ENCODE peak calls at places on chromosomes 11 and 22, in four cellular contexts. One of them, this sample, is unnamed.

GRCh38 chr11:13140873-13141655 is 131.9 kb downstream of the RASSF10 start:
- DNase-seq in MM.1S: no peak
- DNase-seq in neural progenitor cell: no peak
- DNase-seq in PC-3: peak
- DNase-seq in this sample: no peak

GRCh38 chr11:99589771-99590170 is 569.0 kb downstream of the CNTN5 start:
- DNase-seq in MM.1S: no peak
- DNase-seq in neural progenitor cell: no peak
- DNase-seq in PC-3: peak
- DNase-seq in this sample: no peak

GRCh38 chr11:128262463-128263345 is 324.7 kb downstream of the ETS1 start:
- DNase-seq in PC-3: no peak
- DNase-seq in neural progenitor cell: no peak
- DNase-seq in MM.1S: no peak
- DNase-seq in this sample: no peak

GRCh38 chr11:27933992-27934829 is 173.7 kb downstream of the KIF18A start:
- DNase-seq in neural progenitor cell: no peak
- DNase-seq in MM.1S: no peak
- DNase-seq in PC-3: peak
- DNase-seq in this sample: peak

GRCh38 chr11:44269369-44270351 is 40.3 kb downstream of the ALX4 start:
- DNase-seq in MM.1S: no peak
- DNase-seq in PC-3: no peak
- DNase-seq in neural progenitor cell: no peak
- DNase-seq in this sample: no peak

GRCh38 chr11:57641426-57641825 is 8.3 kb downstream of the YPEL4 start:
- DNase-seq in MM.1S: peak
- DNase-seq in PC-3: peak
- DNase-seq in neural progenitor cell: peak
- DNase-seq in this sample: peak

GRCh38 chr11:47503227-47503626 is 49.7 kb downstream of the CELF1 start:
- DNase-seq in neural progenitor cell: no peak
- DNase-seq in PC-3: no peak
- DNase-seq in MM.1S: no peak
- DNase-seq in this sample: no peak

GRCh38 chr11:120306519-120307242 is 18.4 kb upstream of the TLCD5 start:
- DNase-seq in MM.1S: no peak
- DNase-seq in neural progenitor cell: peak
- DNase-seq in PC-3: peak
- DNase-seq in this sample: peak

GRCh38 chr22:30127749-30128166 is 47.5 kb downstream of the HORMAD2 start:
- DNase-seq in MM.1S: no peak
- DNase-seq in neural progenitor cell: no peak
- DNase-seq in PC-3: no peak
- DNase-seq in this sample: no peak

GRCh38 chr11:63505857-63506528 is at the start of gene LGALS12:
- DNase-seq in MM.1S: no peak
- DNase-seq in PC-3: no peak
- DNase-seq in neural progenitor cell: no peak
- DNase-seq in this sample: peak

GRCh38 chr11:19392321-19392720 is 151.6 kb upstream of the E2F8 start:
- DNase-seq in MM.1S: no peak
- DNase-seq in neural progenitor cell: no peak
- DNase-seq in PC-3: no peak
- DNase-seq in this sample: no peak

GRCh38 chr11:14413307-14414072 is 54.5 kb upstream of the RRAS2 start:
- DNase-seq in neural progenitor cell: peak
- DNase-seq in PC-3: peak
- DNase-seq in MM.1S: no peak
- DNase-seq in this sample: peak

GRCh38 chr11:117875397-117876048 is 935 bp downstream of the FXYD6 start:
- DNase-seq in PC-3: no peak
- DNase-seq in MM.1S: no peak
- DNase-seq in neural progenitor cell: peak
- DNase-seq in this sample: peak

GRCh38 chr11:1262172-1263006 is 39.5 kb downstream of the MUC5B start:
- DNase-seq in PC-3: peak
- DNase-seq in neural progenitor cell: peak
- DNase-seq in MM.1S: peak
- DNase-seq in this sample: peak

GRCh38 chr11:67248653-67249052 is 17.6 kb upstream of the GRK2 start:
- DNase-seq in MM.1S: no peak
- DNase-seq in PC-3: peak
- DNase-seq in neural progenitor cell: no peak
- DNase-seq in this sample: no peak

GRCh38 chr11:81496566-81496965 is 1237.1 kb downstream of the FAM181B start:
- DNase-seq in PC-3: no peak
- DNase-seq in MM.1S: no peak
- DNase-seq in neural progenitor cell: peak
- DNase-seq in this sample: no peak

GRCh38 chr11:27902981-27903624 is 202.8 kb upstream of the BDNF start:
- DNase-seq in PC-3: peak
- DNase-seq in neural progenitor cell: no peak
- DNase-seq in MM.1S: no peak
- DNase-seq in this sample: no peak

GRCh38 chr22:50469377-50470305 is 5.2 kb downstream of the SBF1 start:
- DNase-seq in PC-3: peak
- DNase-seq in neural progenitor cell: no peak
- DNase-seq in MM.1S: peak
- DNase-seq in this sample: peak

GRCh38 chr11:76086713-76087635 is 119.3 kb downstream of the WNT11 start:
- DNase-seq in PC-3: no peak
- DNase-seq in neural progenitor cell: no peak
- DNase-seq in MM.1S: no peak
- DNase-seq in this sample: no peak

GRCh38 chr11:122334546-122335375 is 218.7 kb upstream of the BLID start:
- DNase-seq in MM.1S: no peak
- DNase-seq in PC-3: no peak
- DNase-seq in neural progenitor cell: no peak
- DNase-seq in this sample: no peak

GRCh38 chr11:121841487-121842167 is 274.4 kb downstream of the BLID start:
- DNase-seq in MM.1S: no peak
- DNase-seq in PC-3: peak
- DNase-seq in neural progenitor cell: peak
- DNase-seq in this sample: peak

GRCh38 chr11:58465690-58466089 is 23.7 kb upstream of the OR5B12 start:
- DNase-seq in PC-3: peak
- DNase-seq in MM.1S: no peak
- DNase-seq in neural progenitor cell: no peak
- DNase-seq in this sample: no peak

GRCh38 chr11:129323896-129324522 is 51.6 kb upstream of the BARX2 start:
- DNase-seq in MM.1S: no peak
- DNase-seq in neural progenitor cell: no peak
- DNase-seq in PC-3: no peak
- DNase-seq in this sample: no peak

GRCh38 chr11:74723511-74723910 is 7.7 kb downstream of the CHRDL2 start:
- DNase-seq in PC-3: no peak
- DNase-seq in MM.1S: no peak
- DNase-seq in neural progenitor cell: no peak
- DNase-seq in this sample: no peak

GRCh38 chr22:33110562-33111163 is 52.5 kb upstream of the SYN3 start:
- DNase-seq in neural progenitor cell: no peak
- DNase-seq in MM.1S: no peak
- DNase-seq in PC-3: peak
- DNase-seq in this sample: no peak

GRCh38 chr11:64613648-64614047 is 22.6 kb downstream of the SLC22A12 start:
- DNase-seq in neural progenitor cell: no peak
- DNase-seq in MM.1S: no peak
- DNase-seq in PC-3: no peak
- DNase-seq in this sample: no peak

GRCh38 chr22:36798671-36799066 is 18.2 kb downstream of the PVALB start:
- DNase-seq in neural progenitor cell: no peak
- DNase-seq in PC-3: no peak
- DNase-seq in MM.1S: no peak
- DNase-seq in this sample: no peak

GRCh38 chr11:118911880-118912741 is 13.6 kb downstream of the BCL9L start:
- DNase-seq in PC-3: peak
- DNase-seq in MM.1S: no peak
- DNase-seq in neural progenitor cell: peak
- DNase-seq in this sample: peak

GRCh38 chr22:23212061-23213030 is 32.0 kb downstream of the BCR start:
- DNase-seq in neural progenitor cell: no peak
- DNase-seq in MM.1S: no peak
- DNase-seq in PC-3: no peak
- DNase-seq in this sample: no peak

GRCh38 chr11:78384231-78384630 is 33.4 kb downstream of the GAB2 start:
- DNase-seq in MM.1S: no peak
- DNase-seq in neural progenitor cell: no peak
- DNase-seq in PC-3: no peak
- DNase-seq in this sample: no peak

GRCh38 chr11:10931761-10932700 is 74.2 kb upstream of the ZBED5 start:
- DNase-seq in MM.1S: no peak
- DNase-seq in PC-3: peak
- DNase-seq in neural progenitor cell: peak
- DNase-seq in this sample: peak

GRCh38 chr11:35145249-35145648 is 6.3 kb downstream of the CD44 start:
- DNase-seq in PC-3: peak
- DNase-seq in neural progenitor cell: no peak
- DNase-seq in MM.1S: peak
- DNase-seq in this sample: no peak

GRCh38 chr11:11381471-11382100 is 28.5 kb upstream of the CSNK2A3 start:
- DNase-seq in neural progenitor cell: no peak
- DNase-seq in PC-3: no peak
- DNase-seq in MM.1S: no peak
- DNase-seq in this sample: no peak

GRCh38 chr11:101127699-101128570 is 1.7 kb downstream of the PGR start:
- DNase-seq in MM.1S: no peak
- DNase-seq in PC-3: no peak
- DNase-seq in neural progenitor cell: peak
- DNase-seq in this sample: peak
- TF ChIP-seq EZH2 in MM.1S: no peak
- TF ChIP-seq EZH2 in PC-3: no peak
- TF ChIP-seq EZH2 in neural progenitor cell: peak
- TF ChIP-seq EZH2 in this sample: peak

DNA sequence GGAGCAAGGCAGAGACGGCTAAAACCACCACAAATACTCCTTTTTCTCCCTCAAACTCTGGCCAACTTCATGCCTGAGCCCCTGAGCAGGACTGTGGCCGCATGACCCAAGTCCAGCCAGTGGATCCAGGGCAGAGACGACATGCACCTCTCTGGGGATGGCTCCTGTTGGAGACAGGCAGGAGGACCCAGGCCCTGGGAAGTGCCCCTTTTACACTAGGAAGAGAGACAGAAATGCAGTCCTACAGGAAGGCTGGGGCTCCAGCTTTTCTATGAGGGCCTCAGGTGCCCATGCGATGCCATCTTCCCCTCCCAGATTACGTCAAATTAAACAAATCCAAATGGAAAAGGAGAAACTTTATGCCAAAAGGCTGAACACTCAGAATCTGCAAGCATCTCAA is 498.0 kb downstream of the BRD1 start:
- DNase-seq in MM.1S: no peak
- DNase-seq in neural progenitor cell: no peak
- DNase-seq in PC-3: no peak
- DNase-seq in this sample: no peak
- TF ChIP-seq EZH2 in MM.1S: no peak
- TF ChIP-seq EZH2 in neural progenitor cell: no peak
- TF ChIP-seq EZH2 in PC-3: no peak
- TF ChIP-seq EZH2 in this sample: no peak

GRCh38 chr22:27405672-27406388 is 395.7 kb downstream of the MN1 start:
- DNase-seq in PC-3: peak
- DNase-seq in MM.1S: peak
- DNase-seq in neural progenitor cell: peak
- DNase-seq in this sample: peak
- TF ChIP-seq EZH2 in PC-3: no peak
- TF ChIP-seq EZH2 in MM.1S: no peak
- TF ChIP-seq EZH2 in neural progenitor cell: no peak
- TF ChIP-seq EZH2 in this sample: no peak

GRCh38 chr22:43862074-43862881 is at the start of gene SULT4A1:
- DNase-seq in MM.1S: no peak
- DNase-seq in PC-3: no peak
- DNase-seq in neural progenitor cell: peak
- DNase-seq in this sample: peak
- TF ChIP-seq EZH2 in MM.1S: no peak
- TF ChIP-seq EZH2 in PC-3: no peak
- TF ChIP-seq EZH2 in neural progenitor cell: no peak
- TF ChIP-seq EZH2 in this sample: no peak

GRCh38 chr22:27799334-27800249 is 2.0 kb downstream of the MN1 start:
- DNase-seq in PC-3: peak
- DNase-seq in MM.1S: no peak
- DNase-seq in neural progenitor cell: peak
- DNase-seq in this sample: no peak

GRCh38 chr22:27800250-27801131 is 1.1 kb downstream of the MN1 start:
- DNase-seq in MM.1S: no peak
- DNase-seq in neural progenitor cell: peak
- DNase-seq in PC-3: no peak
- DNase-seq in this sample: no peak

GRCh38 chr22:27796829-27797792 is 4.4 kb downstream of the MN1 start:
- DNase-seq in MM.1S: no peak
- DNase-seq in neural progenitor cell: no peak
- DNase-seq in PC-3: no peak
- DNase-seq in this sample: no peak

GRCh38 chr22:27797793-27798525 is 3.6 kb downstream of the MN1 start:
- DNase-seq in neural progenitor cell: peak
- DNase-seq in MM.1S: no peak
- DNase-seq in PC-3: no peak
- DNase-seq in this sample: no peak

DNA sequence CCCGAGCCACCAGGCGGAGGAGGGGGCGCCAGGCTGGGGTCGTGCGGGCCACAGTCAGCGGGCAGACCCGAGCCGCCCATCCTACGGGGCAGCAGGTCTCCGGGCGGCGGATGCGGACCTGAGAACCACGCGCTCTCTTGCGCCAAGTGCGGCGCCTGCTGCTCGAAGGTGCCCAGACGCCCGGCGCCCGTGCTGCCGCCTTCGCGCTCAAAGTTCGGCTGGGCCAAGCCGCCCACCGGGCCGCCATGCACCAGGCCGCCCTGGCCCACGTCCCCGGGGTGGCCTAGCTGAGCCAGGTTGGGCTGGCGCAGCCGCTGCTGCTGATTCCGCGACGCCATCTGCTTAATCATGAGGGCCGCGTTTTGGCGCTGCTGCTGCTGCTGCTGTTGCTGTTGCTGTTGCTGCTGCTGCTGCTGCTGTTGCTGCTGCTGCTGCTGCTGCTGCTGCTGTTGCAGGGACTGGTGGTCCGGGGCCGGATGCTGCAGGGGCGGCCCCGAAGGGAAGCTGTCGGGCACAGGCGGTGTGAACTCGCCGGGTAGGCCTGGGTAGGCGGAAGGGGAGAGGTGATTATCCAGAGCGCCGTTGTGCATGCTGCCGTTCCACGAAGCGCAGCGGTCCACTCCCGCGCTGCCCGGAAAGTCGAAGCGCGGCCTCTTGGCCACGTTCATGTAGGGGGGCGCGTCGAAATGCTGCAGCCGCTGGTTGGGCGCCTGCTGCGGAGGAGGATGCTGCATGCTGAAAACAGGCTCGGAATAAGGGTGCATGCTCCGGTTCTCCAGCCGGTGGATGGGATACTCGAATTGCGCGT is 2.8 kb downstream of the MN1 start:
- DNase-seq in MM.1S: no peak
- DNase-seq in neural progenitor cell: peak
- DNase-seq in PC-3: no peak
- DNase-seq in this sample: peak
- TF ChIP-seq EZH2 in MM.1S: no peak
- TF ChIP-seq EZH2 in neural progenitor cell: peak
- TF ChIP-seq EZH2 in PC-3: no peak
- TF ChIP-seq EZH2 in this sample: peak